ENCODE peak calls at places on chromosome 2, in seven cellular contexts. I, N, W, U, A, R and J are unnamed samples.

GRCh38 chr2:241454837-241455485 is 53.4 kb downstream of the STK25 start:
- DNase-seq in I (no peak), N (no peak), U (no peak), W (no peak), R (no peak), A (no peak), J (no peak)

GRCh38 chr2:36695746-36696415 is 626 bp upstream of the VIT start:
- DNase-seq in W (no peak), I (peak; percentile 65), A (no peak), U (no peak), N (peak; percentile 70), R (peak; percentile 51), J (no peak)

GRCh38 chr2:134670955-134671354 is 47.8 kb downstream of the TMEM163 start:
- DNase-seq in I (no peak), A (no peak), U (no peak), R (no peak), N (no peak), W (no peak), J (no peak)

GRCh38 chr2:131140581-131140980 is 35.4 kb downstream of the PLEKHB2 start:
- DNase-seq in A (no peak), R (no peak), W (no peak), N (no peak), U (no peak), I (no peak), J (no peak)

GRCh38 chr2:238255146-238255545 is 15.3 kb upstream of the HES6 start:
- DNase-seq in R (no peak), A (no peak), N (no peak), W (no peak), U (no peak), I (no peak), J (no peak)

GRCh38 chr2:43086451-43087221 is 139.8 kb downstream of the ZFP36L2 start:
- DNase-seq in I (peak; percentile 100), A (no peak), N (peak; percentile 96), W (peak; percentile 19), U (peak; percentile 19), R (peak; percentile 99), J (no peak)

GRCh38 chr2:162014751-162015150 is 59.3 kb downstream of the DPP4 start:
- DNase-seq in N (no peak), I (no peak), A (no peak), W (no peak), R (no peak), U (no peak), J (no peak)

GRCh38 chr2:234879671-234880455 is 72.0 kb upstream of the SH3BP4 start:
- DNase-seq in R (peak; percentile 49), U (no peak), N (peak; percentile 92), I (peak; percentile 99), W (peak; percentile 41), A (no peak), J (no peak)

GRCh38 chr2:232549655-232550350 is 554 bp downstream of the TIGD1 start:
- DNase-seq in W (no peak), R (no peak), I (no peak), N (no peak), U (no peak), A (no peak), J (no peak)

GRCh38 chr2:98454073-98454472 is 9.4 kb downstream of the INPP4A start:
- DNase-seq in U (no peak), N (no peak), W (no peak), I (no peak), A (no peak), R (no peak), J (no peak)

GRCh38 chr2:182554950-182555349 is 128.1 kb upstream of the PDE1A start:
- DNase-seq in R (no peak), I (no peak), U (no peak), W (no peak), N (no peak), A (no peak), J (no peak)

GRCh38 chr2:145687445-145688104 is 1167.7 kb upstream of the ZEB2 start:
- DNase-seq in W (no peak), U (peak; percentile 5), R (peak; percentile 15), N (no peak), A (no peak), I (peak; percentile 66), J (no peak)

GRCh38 chr2:202178342-202178958 is 59.9 kb downstream of the SUMO1 start:
- DNase-seq in R (peak; percentile 46), I (peak; percentile 47), U (no peak), N (peak; percentile 70), A (peak; percentile 42), W (peak; percentile 50), J (peak; percentile 56)

GRCh38 chr2:41935004-41935401 is 112.8 kb upstream of the PKDCC start:
- DNase-seq in R (no peak), I (no peak), A (no peak), W (no peak), N (no peak), U (no peak), J (no peak)

GRCh38 chr2:239818531-239819011 is 206.6 kb downstream of the NDUFA10 start:
- DNase-seq in R (no peak), N (no peak), A (no peak), W (no peak), U (no peak), I (no peak), J (no peak)

GRCh38 chr2:186459009-186459408 is 27.1 kb upstream of the ZC3H15 start:
- DNase-seq in U (no peak), R (peak; percentile 28), N (peak; percentile 37), I (peak; percentile 7), W (peak; percentile 15), A (no peak), J (no peak)

GRCh38 chr2:11618708-11619062 is 51.3 kb downstream of the NTSR2 start:
- DNase-seq in A (no peak), N (no peak), W (no peak), I (no peak), R (no peak), U (no peak), J (no peak)

GRCh38 chr2:27324720-27325119 is 1.8 kb upstream of the MPV17 start:
- DNase-seq in A (no peak), N (no peak), U (no peak), R (no peak), I (no peak), W (no peak), J (no peak)

GRCh38 chr2:15667579-15668556 is 76.2 kb downstream of the DDX1 start:
- DNase-seq in U (no peak), R (peak; percentile 45), N (peak; percentile 39), A (no peak), I (peak; percentile 10), W (no peak), J (no peak)

GRCh38 chr2:107592225-107592624 is 234.5 kb upstream of the RGPD4 start:
- DNase-seq in R (no peak), I (no peak), W (no peak), A (no peak), U (no peak), N (no peak), J (no peak)
- H3K36me3 ChIP-seq in R (no peaks in the 10 kb centered on the region), I (no peaks in the 10 kb centered on the region), W (no peaks in the 10 kb centered on the region), A (no peaks in the 10 kb centered on the region), U (no peaks in the 10 kb centered on the region), N (no peaks in the 10 kb centered on the region), J (no peaks in the 10 kb centered on the region)

DNA sequence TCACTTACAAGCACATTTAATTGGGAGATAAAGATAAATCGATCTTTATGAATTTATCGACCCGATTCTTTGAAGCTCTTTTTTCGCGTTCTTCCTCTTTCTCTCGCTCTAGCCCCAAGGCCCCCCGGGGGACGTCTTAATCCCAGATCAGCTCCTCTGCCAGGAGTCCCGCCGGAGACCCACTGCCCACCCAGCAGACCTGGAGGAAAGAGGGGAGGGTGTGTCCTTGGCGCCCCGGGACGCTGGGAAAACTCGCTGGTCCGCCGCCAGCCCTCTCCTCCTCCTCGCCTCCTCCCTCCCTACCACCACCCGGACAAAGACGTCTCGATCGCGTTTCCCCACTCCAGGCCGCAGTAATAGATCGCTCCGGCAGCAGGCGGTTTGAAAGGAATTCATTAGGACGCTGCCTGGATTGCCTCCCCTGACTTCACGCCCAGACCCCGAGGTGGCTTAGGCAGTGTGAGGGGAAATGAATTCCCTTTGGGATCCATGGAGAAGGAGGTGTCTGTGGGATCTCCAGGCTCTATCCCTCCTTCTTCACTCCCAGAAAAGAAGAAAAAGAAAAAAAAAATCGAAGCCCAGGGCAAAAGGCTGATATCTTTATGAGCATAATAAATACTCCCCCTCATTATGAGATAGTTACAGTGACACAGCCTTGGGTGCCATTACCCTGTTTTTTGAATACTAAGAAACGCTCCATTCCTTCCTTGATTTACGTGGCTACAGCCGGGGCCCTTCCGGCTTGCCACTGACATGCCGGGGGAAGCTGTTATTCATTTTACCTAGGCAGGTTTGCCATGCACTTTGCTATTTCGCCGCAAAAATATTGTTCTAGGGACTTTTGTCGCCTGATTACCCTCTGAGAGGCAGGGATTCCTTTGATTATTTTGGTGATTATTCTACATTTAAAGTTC is 1.8 kb upstream of the GBX2 start:
- DNase-seq in R (no peak), N (no peak), W (no peak), I (no peak), A (no peak), U (no peak), J (no peak)
- TF ChIP-seq EZH2 in R (peak; percentile 51), N (no peak), W (no peak), I (no peak), A (no peak), U (peak; percentile 80), J (no peak)

DNA sequence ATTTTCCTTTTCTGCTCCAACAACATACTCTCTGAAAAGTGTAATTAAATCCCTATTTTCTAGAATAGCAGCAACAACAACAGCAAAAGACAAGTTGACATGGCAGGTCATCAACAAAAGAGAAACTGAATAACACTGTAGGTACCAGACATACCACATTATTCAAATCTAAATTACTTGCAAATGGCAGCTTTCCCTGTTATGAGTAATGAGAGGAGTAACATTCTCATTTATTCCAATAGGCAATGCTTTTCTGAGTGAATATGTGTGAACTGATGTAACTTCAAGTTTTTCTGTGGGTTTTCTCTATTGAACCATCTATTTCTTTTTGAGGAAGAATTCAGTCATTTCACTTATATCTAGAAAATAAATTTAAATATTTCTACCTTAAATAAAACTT is 501.5 kb downstream of the TRIB2 start:
- DNase-seq in N (no peak), A (no peak), R (no peak), I (no peak), W (no peak), U (no peak), J (no peak)
- H3K9me3 ChIP-seq in N (peaks cover 2% of the 10 kb centered on the region), A (peaks cover 2% of the 10 kb centered on the region), R (no peaks in the 10 kb centered on the region), I (no peaks in the 10 kb centered on the region), W (peaks cover 6% of the 10 kb centered on the region), U (peaks cover 19% of the 10 kb centered on the region), J (no peaks in the 10 kb centered on the region)

GRCh38 chr2:74087696-74088095 is 60.0 kb downstream of the BOLA3 start:
- DNase-seq in R (no peak), U (no peak), A (no peak), N (no peak), I (no peak), W (no peak), J (no peak)
- H3K36me3 ChIP-seq in R (peaks cover 13% of the 10 kb centered on the region), U (peaks cover 2% of the 10 kb centered on the region), A (peaks cover 60% of the 10 kb centered on the region), N (peaks cover 25% of the 10 kb centered on the region), I (no peaks in the 10 kb centered on the region), W (peaks cover 23% of the 10 kb centered on the region), J (peaks cover 67% of the 10 kb centered on the region)

DNA sequence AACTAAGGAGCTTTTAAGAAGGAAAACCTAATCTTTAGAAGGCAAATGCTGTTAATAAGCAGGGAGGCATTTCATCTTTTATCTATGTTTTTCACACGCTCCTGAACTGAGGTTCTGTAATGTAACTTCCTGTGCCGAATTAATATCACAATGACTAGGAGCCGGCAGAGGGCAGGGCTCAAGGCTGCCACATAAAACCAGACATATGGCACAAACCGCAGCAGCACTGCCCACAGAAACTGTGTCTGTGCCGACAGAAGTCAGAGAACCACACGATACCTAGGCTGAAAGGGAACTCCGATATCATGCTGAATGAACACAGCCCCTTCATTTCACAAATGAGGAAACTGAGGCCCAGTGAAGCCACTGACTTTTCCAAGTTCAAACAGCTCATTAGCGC is 112.1 kb downstream of the EIPR1 start:
- DNase-seq in I (no peak), W (no peak), R (no peak), U (no peak), A (no peak), N (no peak), J (no peak)
- TF ChIP-seq EZH2 in I (no peak), W (no peak), R (no peak), U (no peak), A (no peak), N (no peak), J (no peak)